ENCODE peak calls at places on chromosomes 5 and 9, in four cellular contexts. C is ELR, I is EL, X is fibroblast of lung. F is an unnamed sample.

GRCh38 chr9:114220129-114220541 is 64.8 kb downstream of the COL27A1 start:
- DNase-seq in C (peak; percentile 28), I (peak; percentile 28), X (no peak), F (no peak)

GRCh38 chr5:10663531-10664183 is 97.4 kb downstream of the DAP start:
- DNase-seq in C (peak; percentile 36), I (peak; percentile 25), X (peak; percentile 63), F (peak; percentile 59)

GRCh38 chr9:882416-882931 is 41.0 kb downstream of the DMRT1 start:
- DNase-seq in C (no peak), I (no peak), X (no peak), F (no peak)

GRCh38 chr9:118669986-118670385 is 699.2 kb downstream of the BRINP1 start:
- DNase-seq in C (no peak), I (no peak), X (no peak), F (no peak)

GRCh38 chr9:113302792-113303418 is at the start of gene RNF183:
- DNase-seq in C (no peak), I (no peak), X (no peak), F (no peak)

GRCh38 chr5:179679014-179679674 is 1.7 kb downstream of the CBY3 start:
- DNase-seq in C (peak; percentile 27), I (peak; percentile 49), X (peak; percentile 65), F (no peak)

GRCh38 chr5:132065351-132065937 is 5.0 kb downstream of the IL3 start:
- DNase-seq in C (peak; percentile 85), I (peak; percentile 78), X (peak; percentile 60), F (peak; percentile 80)

GRCh38 chr5:115179068-115179958 is 9.6 kb upstream of the TRIM36 start:
- DNase-seq in C (peak; percentile 20), I (peak; percentile 21), X (peak; percentile 20), F (no peak)

GRCh38 chr9:12629091-12629490 is 64.1 kb upstream of the TYRP1 start:
- DNase-seq in C (no peak), I (no peak), X (no peak), F (no peak)

GRCh38 chr9:76116913-76117312 is 226.4 kb downstream of the PCSK5 start:
- DNase-seq in C (no peak), I (no peak), X (peak; percentile 43), F (peak; percentile 3)

GRCh38 chr5:9515451-9515850 is 30.4 kb downstream of the SEMA5A start:
- DNase-seq in C (no peak), I (no peak), X (no peak), F (no peak)

GRCh38 chr9:94084314-94084713 is at the start of gene PTPDC1:
- DNase-seq in C (peak; percentile 60), I (peak; percentile 56), X (peak; percentile 76), F (peak; percentile 6)

GRCh38 chr9:134940236-134941208 is 22.8 kb upstream of the FCN1 start:
- DNase-seq in C (no peak), I (no peak), X (no peak), F (no peak)

GRCh38 chr9:7237473-7238243 is 479.9 kb downstream of the KDM4C start:
- DNase-seq in C (no peak), I (no peak), X (peak; percentile 76), F (peak; percentile 63)

GRCh38 chr9:89750117-89750551 is 145.3 kb downstream of the GADD45G start:
- DNase-seq in C (no peak), I (no peak), X (no peak), F (no peak)

GRCh38 chr9:129138476-129139232 is 27.4 kb downstream of the PTPA start:
- DNase-seq in C (peak; percentile 58), I (peak; percentile 64), X (peak; percentile 61), F (peak; percentile 24)

GRCh38 chr9:112795946-112796345 is 45.4 kb downstream of the SNX30 start:
- DNase-seq in C (no peak), I (no peak), X (peak; percentile 67), F (no peak)

GRCh38 chr9:104987743-104988142 is 59.8 kb upstream of the ABCA1 start:
- DNase-seq in C (no peak), I (no peak), X (no peak), F (peak; percentile 61)

GRCh38 chr5:54229041-54229780 is 81.2 kb downstream of the ARL15 start:
- DNase-seq in C (peak; percentile 60), I (peak; percentile 57), X (peak; percentile 34), F (peak; percentile 21)

GRCh38 chr5:65305913-65306312 is 175.8 kb downstream of the ADAMTS6 start:
- DNase-seq in C (peak; percentile 60), I (peak; percentile 75), X (peak; percentile 9), F (no peak)

GRCh38 chr9:4371108-4371507 is 71.2 kb upstream of the GLIS3 start:
- DNase-seq in C (peak; percentile 95), I (peak; percentile 92), X (peak; percentile 98), F (peak; percentile 93)

GRCh38 chr9:26326473-26327044 is 566.0 kb downstream of the CAAP1 start:
- DNase-seq in C (peak; percentile 55), I (peak; percentile 66), X (peak; percentile 57), F (peak; percentile 71)

GRCh38 chr5:173778784-173779304 is 109.3 kb upstream of the CPEB4 start:
- DNase-seq in C (peak; percentile 53), I (peak; percentile 33), X (no peak), F (no peak)

GRCh38 chr9:4235951-4236804 is 63.7 kb downstream of the GLIS3 start:
- DNase-seq in C (peak; percentile 75), I (peak; percentile 68), X (peak; percentile 92), F (peak; percentile 87)

GRCh38 chr9:129209580-129209979 is 31.5 kb upstream of the IER5L start:
- DNase-seq in C (no peak), I (no peak), X (no peak), F (no peak)

GRCh38 chr5:149583394-149583793 is 2.1 kb downstream of the ARHGEF37 start:
- DNase-seq in C (no peak), I (no peak), X (peak; percentile 41), F (no peak)

GRCh38 chr5:370959-371810 is 49.7 kb downstream of the AHRR start:
- DNase-seq in C (peak; percentile 44), I (peak; percentile 27), X (no peak), F (no peak)

GRCh38 chr5:41371741-41372140 is 138.7 kb downstream of the PLCXD3 start:
- DNase-seq in C (peak; percentile 86), I (peak; percentile 87), X (peak; percentile 83), F (peak; percentile 59)

GRCh38 chr5:113330533-113331200 is 104.1 kb downstream of the TSSK1B start:
- DNase-seq in C (peak; percentile 53), I (peak; percentile 8), X (peak; percentile 39), F (peak; percentile 57)

GRCh38 chr5:36535837-36536236 is 70.6 kb upstream of the SLC1A3 start:
- DNase-seq in C (no peak), I (no peak), X (no peak), F (no peak)

GRCh38 chr9:127980056-127980705 is 608 bp downstream of the EEIG1 start:
- DNase-seq in C (peak; percentile 51), I (peak; percentile 30), X (no peak), F (no peak)

GRCh38 chr5:71802673-71803072 is 83.6 kb downstream of the CARTPT start:
- DNase-seq in C (no peak), I (no peak), X (no peak), F (no peak)

GRCh38 chr5:151063136-151063544 is 17.7 kb downstream of the TNIP1 start:
- DNase-seq in C (peak; percentile 89), I (peak; percentile 88), X (peak; percentile 91), F (peak; percentile 76)

F was measured in HT1080.